ENCODE peak calls at places on chromosomes 4 and X, in four cellular contexts. V is IMR-90, L is mesenchymal stem cell, O is neuronal stem cell. F is an unnamed sample.

GRCh38 chrX:48927736-48928382 is 9.0 kb upstream of the PIM2 start:
- DNase-seq in V (no peak), L (no peak), O (no peak), F (no peak)

GRCh38 chr4:36041340-36041739 is 203.0 kb downstream of the ARAP2 start:
- DNase-seq in V (no peak), L (no peak), O (no peak), F (no peak)

GRCh38 chr4:138555584-138555983 is 313.4 kb upstream of the SLC7A11 start:
- DNase-seq in V (no peak), L (no peak), O (no peak), F (no peak)

GRCh38 chr4:176443117-176443516 is 123.4 kb downstream of the SPCS3 start:
- DNase-seq in V (peak), L (peak), O (no peak), F (no peak)

GRCh38 chrX:103879339-103879738 is 47.3 kb upstream of the RAB9B start:
- DNase-seq in V (peak), L (peak), O (no peak), F (no peak)

GRCh38 chr4:183173580-183174526 is 74.8 kb downstream of the WWC2 start:
- DNase-seq in V (peak), L (peak), O (peak), F (no peak)

GRCh38 chr4:6987566-6987920 is 55.6 kb upstream of the TADA2B start:
- DNase-seq in V (peak), L (peak), O (no peak), F (no peak)

GRCh38 chr4:72112514-72113156 is 80.8 kb downstream of the NPFFR2 start:
- DNase-seq in V (peak), L (peak), O (no peak), F (no peak)

GRCh38 chrX:109934434-109934833 is 68.5 kb upstream of the TMEM164 start:
- DNase-seq in V (peak), L (peak), O (no peak), F (no peak)

GRCh38 chr4:25358515-25359275 is 18.4 kb upstream of the ANAPC4 start:
- DNase-seq in V (no peak), L (no peak), O (no peak), F (no peak)

GRCh38 chr4:137703225-137703624 is 170.9 kb upstream of the PCDH18 start:
- DNase-seq in V (no peak), L (no peak), O (no peak), F (no peak)

GRCh38 chrX:50107470-50107869 is 93.3 kb downstream of the AKAP4 start:
- DNase-seq in V (no peak), L (no peak), O (no peak), F (no peak)

GRCh38 chr4:107757860-107758476 is 37.9 kb upstream of the PAPSS1 start:
- DNase-seq in V (peak), L (peak), O (no peak), F (no peak)

GRCh38 chrX:40106677-40107290 is 9.0 kb upstream of the BCOR start:
- DNase-seq in V (no peak), L (peak), O (no peak), F (no peak)
- H3K4ac ChIP-seq in V (peak), L (peak), O (no peak), F (no peak)

DNA sequence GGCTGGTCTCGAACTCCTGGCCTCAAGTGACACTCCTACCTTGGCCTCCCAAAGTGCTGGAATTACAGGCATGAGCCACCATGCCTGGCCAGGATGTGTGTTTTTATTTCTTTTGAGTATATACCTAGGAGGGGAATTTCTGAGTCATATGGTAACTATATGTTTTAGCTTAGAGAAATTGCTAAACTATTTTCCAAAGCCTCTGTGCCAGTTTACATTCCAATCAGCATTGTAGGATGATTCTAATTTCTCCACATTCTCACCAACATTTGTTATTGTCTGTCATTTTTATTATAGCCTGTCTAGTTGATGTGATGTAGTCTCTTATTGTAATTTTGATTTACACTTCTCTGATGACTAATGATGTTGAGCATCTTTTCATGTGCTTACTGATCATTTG is 1576.0 kb downstream of the RPA4 start:
- DNase-seq in V (no peak), L (no peak), O (no peak), F (no peak)
- H3K4ac ChIP-seq in V (no peak), L (no peak), O (no peak), F (no peak)

GRCh38 chrX:45903781-45904201 is 641.4 kb downstream of the ZNF674 start:
- DNase-seq in V (no peak), L (no peak), O (peak), F (no peak)

GRCh38 chrX:45912316-45912715 is 632.9 kb downstream of the ZNF674 start:
- DNase-seq in V (no peak), L (no peak), O (no peak), F (no peak)

GRCh38 chrX:45907776-45908175 is 637.4 kb downstream of the ZNF674 start:
- DNase-seq in V (no peak), L (no peak), O (no peak), F (no peak)
- H3K4ac ChIP-seq in V (no peak), L (no peak), O (no peak), F (no peak)

GRCh38 chrX:153913211-153913610 is 8.7 kb downstream of the AVPR2 start:
- DNase-seq in V (no peak), L (no peak), O (no peak), F (no peak)
- H3K4ac ChIP-seq in V (no peak), L (no peak), O (no peak), F (no peak)

DNA sequence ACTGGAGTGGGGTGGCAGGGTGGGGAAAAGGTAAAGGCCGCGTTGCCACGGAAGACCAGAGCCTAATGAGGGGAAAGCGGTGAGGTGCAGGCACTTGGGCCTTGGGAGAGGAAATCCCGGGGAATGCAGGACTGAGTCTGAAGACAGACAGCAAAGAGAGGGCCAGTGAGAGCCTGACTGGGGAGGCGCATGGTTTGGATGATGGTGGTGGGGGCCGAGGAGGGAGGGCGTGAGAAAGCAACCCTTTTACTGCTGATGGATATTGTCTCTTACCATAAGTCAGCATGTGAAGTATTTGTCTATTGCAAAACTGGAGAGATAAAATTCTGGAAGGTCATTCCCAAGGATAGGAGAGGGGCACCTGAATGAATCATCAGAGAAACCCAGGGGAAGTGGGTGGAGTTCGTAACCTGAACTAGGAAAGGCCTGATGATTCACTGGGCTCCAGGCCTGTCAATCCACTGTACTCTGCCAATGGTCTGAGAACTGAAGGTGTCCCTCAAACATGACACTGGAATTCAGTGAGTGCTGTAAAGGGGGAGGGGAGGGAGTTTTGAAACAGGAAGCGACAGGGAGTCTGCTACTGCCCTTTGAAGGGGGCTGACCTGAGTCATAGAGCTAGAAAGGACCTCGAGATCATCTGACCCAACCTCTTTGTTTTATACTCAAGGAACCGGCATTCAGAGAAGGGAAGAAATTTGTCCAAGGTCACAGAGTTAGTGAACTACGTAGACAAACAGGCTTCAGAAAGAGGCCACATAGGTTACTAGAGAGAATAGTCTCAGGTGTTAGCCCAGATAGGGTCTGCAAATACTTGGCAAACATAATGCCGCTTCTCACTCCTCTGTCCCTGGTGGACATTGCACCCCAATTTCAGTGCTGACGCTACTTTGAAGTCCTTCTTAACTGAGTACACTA is 52.2 kb downstream of the NALF2 start:
- DNase-seq in V (no peak), L (peak), O (peak), F (peak)
- H3K4ac ChIP-seq in V (no peak), L (no peak), O (no peak), F (peak)

GRCh38 chr4:2866891-2867290 is 23.2 kb downstream of the ADD1 start:
- DNase-seq in V (peak), L (peak), O (no peak), F (no peak)
- H3K4ac ChIP-seq in V (no peak), L (no peak), O (no peak), F (no peak)

DNA sequence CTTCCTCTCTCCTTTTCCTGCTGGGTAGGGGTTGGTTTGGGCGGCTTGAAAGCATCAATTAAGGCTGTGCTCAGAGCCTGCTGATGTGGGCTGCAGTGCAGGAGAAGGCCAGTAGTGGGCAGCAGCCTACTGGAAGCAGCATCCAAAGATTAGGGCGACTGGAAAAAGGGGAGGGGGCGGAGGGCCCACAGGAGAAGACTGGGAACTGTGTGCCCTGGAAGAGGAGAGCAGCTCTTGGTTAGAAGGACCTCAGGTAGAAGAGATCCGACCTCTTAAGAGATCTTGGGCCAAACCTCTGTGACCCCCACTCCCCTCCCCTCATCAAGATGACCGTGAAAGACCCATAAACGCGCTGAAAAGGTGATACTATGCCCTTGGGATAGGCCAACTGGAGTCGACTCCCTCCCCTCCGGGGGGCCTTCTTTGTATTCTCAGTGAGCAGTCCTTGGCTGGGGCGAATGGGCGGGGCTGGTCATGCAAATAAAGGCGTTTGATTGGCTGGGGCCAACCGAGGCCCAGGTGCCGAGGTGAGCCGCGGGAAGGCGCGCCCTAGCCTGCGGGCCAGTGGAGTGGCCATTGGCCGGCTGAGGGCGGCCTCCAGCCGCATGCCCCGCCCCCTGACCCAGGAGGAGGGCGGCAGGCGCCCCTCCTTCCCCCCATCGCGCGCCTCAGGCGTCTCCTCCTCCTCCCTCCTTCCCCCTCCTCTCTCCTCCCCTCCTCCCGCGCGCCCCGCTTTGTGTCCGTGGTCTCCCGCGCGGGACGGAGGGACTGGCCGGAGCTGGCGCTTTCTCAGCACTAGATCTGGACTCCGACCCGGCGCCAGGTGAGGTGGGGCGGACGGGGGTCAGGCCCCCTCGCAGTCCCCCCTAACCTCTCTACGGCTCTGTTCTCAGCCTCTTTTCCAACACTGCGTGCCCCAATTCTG is 10.1 kb downstream of the DLG3 start:
- DNase-seq in V (peak), L (peak), O (peak), F (peak)
- H3K4ac ChIP-seq in V (peak), L (peak), O (peak), F (peak)

GRCh38 chrX:100817340-100817739 is 2.9 kb upstream of the CSTF2 start:
- DNase-seq in V (no peak), L (no peak), O (no peak), F (no peak)

DNA sequence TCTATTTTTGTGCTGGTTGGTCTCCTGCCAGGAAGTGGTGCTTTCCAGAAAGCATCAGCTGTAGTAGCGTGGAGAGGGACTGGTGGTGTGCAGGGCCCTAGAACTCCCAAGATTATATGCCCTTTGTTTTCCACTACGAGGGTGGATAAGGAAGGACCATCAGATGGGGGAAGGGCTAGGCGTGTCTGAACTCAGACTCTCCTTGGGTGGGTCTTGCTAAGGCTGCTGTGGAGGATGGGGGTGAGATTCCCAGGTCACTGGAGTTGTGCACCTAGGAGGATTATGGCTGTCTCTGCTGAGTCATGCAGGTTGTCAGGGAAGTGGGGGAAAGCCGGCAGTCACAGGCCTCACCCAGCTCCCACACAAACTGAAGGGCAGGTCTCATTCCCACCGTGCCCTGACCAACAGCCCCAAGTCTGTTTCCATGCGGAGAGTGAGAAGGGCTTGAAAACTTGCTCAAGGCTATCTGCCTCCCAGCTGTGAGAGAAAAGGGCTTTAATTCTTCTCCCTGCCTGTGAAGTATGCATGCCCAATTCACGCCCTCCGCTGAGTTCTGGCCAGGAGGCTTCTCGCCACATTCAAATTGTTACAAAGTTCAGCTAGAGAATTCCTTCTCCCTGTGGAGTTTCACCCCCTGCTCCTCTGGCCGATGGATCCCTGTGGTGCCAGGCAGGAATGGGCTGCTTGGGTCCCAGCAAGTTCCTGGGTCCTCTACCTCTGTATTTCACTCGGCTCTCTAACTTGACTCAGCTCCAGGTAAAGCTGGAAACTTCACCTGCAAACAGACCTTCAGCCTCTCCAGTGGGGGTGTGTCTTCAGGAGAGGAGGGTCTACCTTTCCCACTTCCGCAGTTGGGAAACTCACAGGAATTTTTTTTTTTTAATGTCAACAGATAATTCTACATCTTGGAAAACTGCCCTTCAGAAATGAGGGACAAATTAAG is 7.7 kb upstream of the CSTF2 start:
- DNase-seq in V (no peak), L (no peak), O (no peak), F (no peak)
- H3K4ac ChIP-seq in V (no peak), L (no peak), O (no peak), F (no peak)

GRCh38 chr4:8559524-8560264 is 20.5 kb upstream of the GPR78 start:
- DNase-seq in V (no peak), L (no peak), O (no peak), F (no peak)
- H3K4ac ChIP-seq in V (no peak), L (no peak), O (no peak), F (no peak)

GRCh38 chr4:23260510-23260909 is 567.8 kb downstream of the GBA3 start:
- DNase-seq in V (no peak), L (no peak), O (no peak), F (no peak)
- H3K4ac ChIP-seq in V (no peak), L (no peak), O (no peak), F (no peak)